ENCODE peak calls at places on chromosomes 3 and 15, in nine cellular contexts. P is spleen, N is body of pancreas, E is type B pancreatic cell, D is endodermal cell, T is nephron progenitor cell, H is GM13977, C is fibroblast of mammary gland, F is HL-60. B is an unnamed sample.

GRCh38 chr3:196629234-196629633 is 10.3 kb upstream of the NRROS start:
- DNase-seq in T (no peak), C (no peak), D (no peak), N (no peak), H (no peak), E (no peak), P (no peak), F (no peak), B (no peak)

GRCh38 chr3:187714404-187714979 is 12.1 kb upstream of the RTP2 start:
- DNase-seq in D (peak), N (peak), H (peak), F (peak), E (no peak), C (peak), T (peak), P (no peak), B (peak)

GRCh38 chr15:32029862-32030781 is at the start of gene CHRNA7:
- DNase-seq in C (peak), F (peak), H (peak), T (peak), P (peak), E (peak), N (peak), D (peak), B (peak)

GRCh38 chr15:51876169-51876568 is 46.7 kb downstream of the TMOD3 start:
- DNase-seq in F (no peak), H (no peak), C (no peak), E (no peak), P (no peak), N (no peak), D (no peak), T (no peak), B (no peak)

GRCh38 chr3:187954486-187955075 is 199.4 kb upstream of the LPP start:
- DNase-seq in P (no peak), N (no peak), D (no peak), E (no peak), T (no peak), F (no peak), H (no peak), C (peak), B (no peak)

GRCh38 chr3:72746412-72747411 is 101.5 kb downstream of the SHQ1 start:
- DNase-seq in T (no peak), N (no peak), H (no peak), F (no peak), E (no peak), C (no peak), D (no peak), P (no peak), B (no peak)

GRCh38 chr3:149886957-149887356 is 73.9 kb downstream of the RNF13 start:
- DNase-seq in C (no peak), T (no peak), P (no peak), D (peak), E (no peak), N (no peak), H (no peak), F (no peak), B (no peak)

GRCh38 chr3:184582583-184582982 is 21.0 kb downstream of the EPHB3 start:
- DNase-seq in P (no peak), E (no peak), F (no peak), C (peak), N (no peak), T (no peak), D (peak), H (no peak), B (no peak)

GRCh38 chr15:90154861-90155626 is 46.1 kb upstream of the SEMA4B start:
- DNase-seq in F (peak), H (no peak), T (no peak), P (no peak), C (peak), D (no peak), N (peak), E (no peak), B (no peak)

GRCh38 chr3:107264888-107265287 is 112.4 kb upstream of the CCDC54 start:
- DNase-seq in T (no peak), C (no peak), F (no peak), P (no peak), N (peak), E (no peak), D (peak), H (no peak), B (no peak)

GRCh38 chr3:148146947-148147346 is 550.8 kb upstream of the AGTR1 start:
- DNase-seq in F (no peak), D (no peak), N (no peak), P (no peak), T (no peak), E (no peak), C (peak), H (no peak), B (no peak)

GRCh38 chr3:43097681-43098080 is 8.2 kb downstream of the POMGNT2 start:
- DNase-seq in P (no peak), T (no peak), C (no peak), E (no peak), F (no peak), H (no peak), N (no peak), D (no peak), B (no peak)

GRCh38 chr3:66208189-66208588 is 12.6 kb upstream of the SLC25A26 start:
- DNase-seq in T (no peak), F (no peak), C (no peak), H (no peak), E (no peak), N (no peak), D (no peak), P (no peak), B (no peak)

GRCh38 chr3:194204793-194205065 is 68.8 kb downstream of the HES1 start:
- DNase-seq in N (no peak), E (no peak), D (no peak), F (no peak), P (no peak), C (no peak), H (no peak), T (no peak), B (no peak)

GRCh38 chr3:127616836-127617605 is 12.0 kb upstream of the PODXL2 start:
- DNase-seq in E (no peak), H (no peak), T (no peak), C (no peak), P (no peak), D (no peak), N (no peak), F (no peak), B (no peak)

GRCh38 chr3:150733373-150733935 is 29.5 kb downstream of the SIAH2 start:
- DNase-seq in F (no peak), H (no peak), P (no peak), D (peak), C (no peak), T (no peak), E (no peak), N (no peak), B (no peak)

GRCh38 chr3:67075295-67075694 is 77.2 kb downstream of the KBTBD8 start:
- DNase-seq in E (no peak), P (no peak), H (peak), D (no peak), T (no peak), C (no peak), N (no peak), F (no peak), B (no peak)

GRCh38 chr3:70990723-70991122 is 592.8 kb downstream of the FOXP1 start:
- DNase-seq in D (no peak), H (no peak), N (no peak), E (no peak), T (no peak), F (no peak), C (peak), P (no peak), B (no peak)

GRCh38 chr3:42095540-42095939 is 4.4 kb downstream of the TRAK1 start:
- DNase-seq in D (no peak), C (no peak), H (no peak), P (no peak), N (no peak), T (no peak), E (no peak), F (no peak), B (no peak)

GRCh38 chr15:68609618-68610017 is 30.8 kb downstream of the CORO2B start:
- DNase-seq in H (no peak), P (no peak), N (peak), D (no peak), F (no peak), T (peak), C (peak), E (no peak), B (no peak)

GRCh38 chr15:101013151-101013550 is 94.0 kb downstream of the LRRK1 start:
- DNase-seq in C (no peak), H (no peak), F (no peak), N (no peak), D (no peak), T (no peak), E (peak), P (no peak), B (no peak)

GRCh38 chr15:79960502-79961217 is 10.3 kb downstream of the BCL2A1 start:
- DNase-seq in H (no peak), N (no peak), T (no peak), F (no peak), P (no peak), D (no peak), E (no peak), C (peak), B (no peak)

GRCh38 chr3:11991751-11992150 is 12.4 kb upstream of the SYN2 start:
- DNase-seq in T (no peak), P (no peak), H (no peak), C (no peak), F (no peak), N (no peak), D (no peak), E (no peak), B (no peak)

GRCh38 chr3:72177075-72178050 is 392.4 kb upstream of the PROK2 start:
- DNase-seq in E (no peak), T (peak), H (peak), N (no peak), P (no peak), C (peak), F (peak), D (no peak), B (no peak)

GRCh38 chr3:71512000-71512399 is 71.5 kb downstream of the FOXP1 start:
- DNase-seq in D (peak), C (no peak), P (no peak), N (no peak), E (no peak), F (no peak), H (peak), T (no peak), B (no peak)

GRCh38 chr15:82540055-82540983 is at the start of gene RPS17:
- DNase-seq in T (peak), D (peak), N (peak), F (peak), C (peak), E (peak), H (peak), P (peak), B (peak)

GRCh38 chr3:186452517-186452916 is 90.5 kb upstream of the DGKG start:
- DNase-seq in P (no peak), C (peak), E (no peak), T (no peak), N (no peak), D (no peak), H (no peak), F (no peak), B (no peak)

GRCh38 chr15:49045691-49046112 is 544 bp downstream of the SECISBP2L start:
- DNase-seq in N (no peak), E (no peak), H (peak), F (no peak), D (no peak), P (no peak), T (no peak), C (peak), B (peak)

GRCh38 chr15:48800811-48801460 is 9.9 kb downstream of the CEP152 start:
- DNase-seq in F (no peak), P (no peak), H (no peak), E (no peak), C (peak), D (no peak), T (no peak), N (no peak), B (no peak)

GRCh38 chr3:78912687-78913086 is 855.1 kb downstream of the ROBO1 start:
- DNase-seq in C (no peak), D (no peak), F (no peak), P (no peak), T (no peak), N (no peak), E (no peak), H (no peak), B (no peak)

GRCh38 chr3:141846050-141846433 is 30.4 kb upstream of the ATP1B3 start:
- DNase-seq in F (no peak), T (no peak), D (no peak), N (no peak), H (no peak), C (no peak), E (no peak), P (no peak), B (no peak)

GRCh38 chr3:141849056-141849814 is 27.2 kb upstream of the ATP1B3 start:
- DNase-seq in D (no peak), E (no peak), C (no peak), H (no peak), P (no peak), T (no peak), F (no peak), N (no peak), B (no peak)

GRCh38 chr3:141844108-141844507 is 32.3 kb upstream of the ATP1B3 start:
- DNase-seq in P (no peak), N (no peak), F (no peak), T (no peak), C (no peak), E (no peak), D (no peak), H (no peak), B (no peak)

GRCh38 chr3:141844812-141845211 is 31.6 kb upstream of the ATP1B3 start:
- DNase-seq in C (no peak), F (no peak), H (no peak), D (no peak), N (no peak), P (no peak), T (no peak), E (no peak), B (no peak)

GRCh38 chr3:141845407-141846049 is 30.9 kb upstream of the ATP1B3 start:
- DNase-seq in T (peak), H (no peak), D (peak), P (no peak), E (no peak), C (no peak), F (no peak), N (no peak), B (peak)
- TF ChIP-seq CTCF in T (peak), H (no peak), D (peak), P (no peak), E (no peak), C (no peak), F (no peak), N (no peak), B (no peak)

GRCh38 chr15:74432968-74433591 is 678 bp downstream of the SEMA7A start:
- DNase-seq in E (no peak), C (no peak), P (peak), D (no peak), N (no peak), H (no peak), F (no peak), T (peak), B (no peak)

GRCh38 chr15:74431645-74432044 is 2.1 kb downstream of the SEMA7A start:
- DNase-seq in C (no peak), T (no peak), P (no peak), F (no peak), H (no peak), D (peak), E (no peak), N (no peak), B (no peak)

GRCh38 chr15:74434260-74434915 is 630 bp upstream of the SEMA7A start:
- DNase-seq in D (no peak), N (no peak), C (no peak), E (no peak), T (no peak), H (no peak), P (no peak), F (no peak), B (no peak)

GRCh38 chr15:74432271-74432967 is 1.3 kb downstream of the SEMA7A start:
- DNase-seq in H (no peak), N (no peak), F (no peak), D (peak), C (no peak), P (no peak), E (no peak), T (no peak), B (no peak)

DNA sequence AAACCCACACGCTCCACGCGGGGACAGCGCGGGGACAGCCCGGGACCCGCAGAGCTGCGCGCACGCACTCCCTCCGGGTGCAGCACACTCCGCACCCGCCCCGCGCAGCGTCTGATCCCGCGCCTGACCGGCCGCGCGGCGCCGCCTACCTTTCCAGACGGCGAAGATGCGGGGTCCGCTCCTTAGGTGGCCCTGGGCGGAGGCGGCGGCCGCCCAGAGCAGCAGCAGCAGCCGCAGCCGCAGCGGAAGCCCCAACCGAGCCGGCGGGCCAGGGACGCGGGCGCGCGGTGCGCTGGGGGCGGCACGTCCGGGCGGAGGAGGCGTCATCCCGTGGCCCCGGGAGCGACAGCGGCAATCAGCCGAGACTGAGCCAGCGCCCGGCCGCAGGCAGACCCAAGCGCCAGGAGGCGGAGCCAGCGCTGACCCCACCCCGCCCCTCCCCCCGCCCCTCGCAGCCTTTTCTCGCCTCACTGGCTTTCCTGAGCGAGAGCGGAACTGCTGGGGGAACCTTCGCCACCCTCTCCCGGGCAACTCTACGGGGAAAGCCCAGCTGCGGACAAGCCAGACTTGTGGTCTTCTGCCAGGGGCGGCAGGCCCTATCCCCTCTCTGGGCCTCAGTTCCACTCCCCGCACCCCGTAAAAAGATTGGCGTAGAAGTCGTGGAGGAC is at the start of gene SEMA7A:
- DNase-seq in D (peak), H (peak), P (peak), T (peak), E (peak), C (peak), N (peak), F (peak), B (peak)
- TF ChIP-seq CTCF in D (no peak), H (no peak), P (no peak), T (no peak), E (peak), C (no peak), N (no peak), F (no peak), B (no peak)

GRCh38 chr15:66046751-66047150 is 177.5 kb downstream of the RAB11A start:
- DNase-seq in F (no peak), C (no peak), E (no peak), H (no peak), T (no peak), D (no peak), P (no peak), N (no peak), B (no peak)
- TF ChIP-seq CTCF in F (no peak), C (no peak), E (peak), H (peak), T (peak), D (peak), P (no peak), N (no peak), B (no peak)

DNA sequence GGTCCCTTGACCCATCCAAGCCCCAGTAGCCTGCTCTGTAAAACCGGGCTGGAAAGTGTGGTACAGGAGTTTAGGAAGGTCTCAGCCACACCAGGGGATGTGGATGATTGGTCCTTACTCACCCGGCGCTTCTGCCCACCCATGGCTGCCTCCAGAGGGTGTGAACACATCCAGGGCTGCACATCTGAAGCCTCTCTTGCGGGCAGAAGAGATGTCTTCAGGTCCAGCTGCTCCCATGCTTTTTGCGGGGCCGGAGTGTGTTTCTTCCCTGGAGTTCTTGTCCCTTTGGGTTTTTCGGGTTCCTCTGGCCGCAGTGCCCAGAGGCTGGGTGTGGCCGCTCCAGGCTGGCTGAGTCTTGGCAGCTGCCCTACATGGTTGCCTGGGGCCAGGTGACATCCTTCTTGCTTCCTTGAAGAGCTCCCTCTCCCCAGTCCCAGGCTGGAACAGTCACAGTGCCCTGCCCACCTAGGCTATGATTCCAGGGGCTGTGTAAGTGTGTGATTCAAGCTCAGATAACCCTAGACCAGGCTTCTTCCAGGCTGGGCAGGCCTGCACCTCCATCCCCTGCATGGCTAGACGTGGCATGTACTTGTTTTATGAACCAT is 33.9 kb downstream of the HDAC11 start:
- DNase-seq in H (no peak), C (no peak), N (no peak), D (no peak), P (peak), E (no peak), F (no peak), T (no peak), B (no peak)
- TF ChIP-seq CTCF in H (no peak), C (no peak), N (no peak), D (no peak), P (no peak), E (no peak), F (no peak), T (no peak), B (no peak)

GRCh38 chr3:163058190-163058854 is 1561.7 kb downstream of the OTOL1 start:
- DNase-seq in F (no peak), N (no peak), E (no peak), H (no peak), C (peak), D (no peak), T (no peak), P (no peak), B (no peak)

DNA sequence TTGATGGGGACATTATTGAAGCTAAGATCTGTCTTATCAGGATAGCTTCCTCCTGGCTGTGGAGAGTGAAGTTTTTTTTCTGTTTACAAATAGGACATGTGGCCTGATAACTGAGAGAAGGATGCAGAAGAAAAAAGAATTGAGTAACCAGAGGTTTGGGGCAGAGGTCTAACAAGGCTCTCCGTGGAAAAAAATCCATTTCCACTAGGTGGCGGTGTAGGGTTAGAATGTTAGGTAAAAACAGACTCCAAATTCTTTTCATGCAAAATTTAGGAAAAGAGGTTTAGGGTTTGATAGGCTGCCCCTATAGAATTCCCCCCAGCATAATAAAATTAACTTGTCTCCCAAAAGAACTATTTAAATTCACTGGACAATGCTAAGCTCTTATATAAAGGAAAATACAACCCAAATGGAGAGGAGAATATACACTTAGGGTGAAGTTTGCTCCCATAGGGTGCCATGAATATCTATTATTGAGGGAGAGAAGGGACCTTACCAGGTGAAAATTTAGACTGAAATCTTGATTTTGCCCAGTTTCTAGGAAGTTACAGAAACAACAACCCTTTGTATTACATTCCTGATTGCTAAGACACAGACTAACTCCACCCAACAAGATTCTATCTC is 1560.4 kb downstream of the OTOL1 start:
- DNase-seq in D (peak), F (peak), C (peak), T (peak), E (no peak), N (peak), H (peak), P (no peak), B (peak)
- TF ChIP-seq CTCF in D (peak), F (peak), C (peak), T (peak), E (peak), N (peak), H (peak), P (no peak), B (peak)